ENCODE peak calls at places on chromosomes 3 and 15, in eight cellular contexts. T, I, D, C, G, M, H and U are unnamed samples.

GRCh38 chr3:107431048-107431297 is 53.7 kb downstream of the CCDC54 start:
- DNase-seq in T (peak), I (peak), D (no peak), C (no peak), G (peak), M (no peak), H (no peak), U (no peak)

GRCh38 chr3:45499529-45499928 is 95.0 kb upstream of the LIMD1 start:
- DNase-seq in T (no peak), I (no peak), D (no peak), C (peak), G (peak), M (peak), H (peak), U (no peak)

GRCh38 chr3:81888822-81889557 is 127.5 kb upstream of the GBE1 start:
- DNase-seq in T (no peak), I (no peak), D (no peak), C (no peak), G (no peak), M (no peak), H (no peak), U (no peak)

GRCh38 chr3:20104167-20104661 is 64.0 kb downstream of the KAT2B start:
- DNase-seq in T (no peak), I (peak), D (no peak), C (no peak), G (no peak), M (peak), H (no peak), U (no peak)

GRCh38 chr3:32502089-32502943 is at the start of gene CMTM6:
- DNase-seq in T (peak), I (peak), D (peak), C (peak), G (peak), M (peak), H (peak), U (peak)

GRCh38 chr3:159266779-159267178 is 464.9 kb downstream of the MFSD1 start:
- DNase-seq in T (no peak), I (no peak), D (no peak), C (no peak), G (peak), M (peak), H (peak), U (no peak)

GRCh38 chr15:25838191-25838870 is 24.8 kb downstream of the ATP10A start:
- DNase-seq in T (no peak), I (no peak), D (no peak), C (no peak), G (no peak), M (no peak), H (no peak), U (no peak)

GRCh38 chr15:82122754-82123400 is 77.1 kb upstream of the MEX3B start:
- DNase-seq in T (peak), I (no peak), D (no peak), C (peak), G (peak), M (peak), H (no peak), U (no peak)

GRCh38 chr3:48464713-48465221 is 18.2 kb downstream of the ATRIP start:
- DNase-seq in T (no peak), I (no peak), D (no peak), C (no peak), G (no peak), M (no peak), H (no peak), U (no peak)

GRCh38 chr15:74642328-74642723 is 26.7 kb downstream of the CLK3 start:
- DNase-seq in T (no peak), I (no peak), D (no peak), C (no peak), G (no peak), M (no peak), H (peak), U (no peak)

GRCh38 chr3:173750095-173750494 is 352.6 kb downstream of the NLGN1 start:
- DNase-seq in T (no peak), I (no peak), D (no peak), C (no peak), G (peak), M (peak), H (no peak), U (no peak)

GRCh38 chr15:70186152-70186551 is 88.4 kb upstream of the TLE3 start:
- DNase-seq in T (no peak), I (no peak), D (no peak), C (no peak), G (no peak), M (no peak), H (no peak), U (no peak)

GRCh38 chr3:23916152-23916885 is 471 bp downstream of the NKIRAS1 start:
- DNase-seq in T (no peak), I (no peak), D (no peak), C (peak), G (no peak), M (no peak), H (no peak), U (no peak)